ENCODE peak calls at places on chromosomes 16 and 17, in four cellular contexts. One of them, this sample, is unnamed.

GRCh38 chr17:35152741-35153140 is 5.1 kb downstream of the UNC45B start:
- DNase-seq in right lobe of liver: no peak
- DNase-seq in neural progenitor cell: no peak
- DNase-seq in breast epithelium: no peak
- DNase-seq in this sample: no peak

GRCh38 chr16:75288181-75288580 is 36.8 kb upstream of the BCAR1 start:
- DNase-seq in right lobe of liver: no peak
- DNase-seq in neural progenitor cell: no peak
- DNase-seq in breast epithelium: no peak
- DNase-seq in this sample: no peak

GRCh38 chr17:17044846-17045561 is 2.7 kb downstream of the MPRIP start:
- DNase-seq in right lobe of liver: no peak
- DNase-seq in neural progenitor cell: no peak
- DNase-seq in breast epithelium: no peak
- DNase-seq in this sample: no peak

GRCh38 chr17:36117505-36118382 is 14.1 kb downstream of the CCL4 start:
- DNase-seq in right lobe of liver: no peak
- DNase-seq in neural progenitor cell: peak; percentile 21
- DNase-seq in breast epithelium: no peak
- DNase-seq in this sample: no peak

GRCh38 chr17:3982541-3983017 is 18.3 kb upstream of the ATP2A3 start:
- DNase-seq in right lobe of liver: peak; percentile 13
- DNase-seq in neural progenitor cell: no peak
- DNase-seq in breast epithelium: no peak
- DNase-seq in this sample: no peak

GRCh38 chr17:78826426-78826825 is 14.2 kb downstream of the USP36 start:
- DNase-seq in right lobe of liver: no peak
- DNase-seq in neural progenitor cell: no peak
- DNase-seq in breast epithelium: no peak
- DNase-seq in this sample: no peak

GRCh38 chr17:37138726-37139125 is 190.0 kb downstream of the AATF start:
- DNase-seq in right lobe of liver: no peak
- DNase-seq in neural progenitor cell: no peak
- DNase-seq in breast epithelium: no peak
- DNase-seq in this sample: no peak

GRCh38 chr17:4397840-4398239 is 31.4 kb upstream of the UBE2G1 start:
- DNase-seq in right lobe of liver: no peak
- DNase-seq in neural progenitor cell: no peak
- DNase-seq in breast epithelium: no peak
- DNase-seq in this sample: no peak

GRCh38 chr16:71555230-71555891 is 21.5 kb downstream of the TAT start:
- DNase-seq in right lobe of liver: no peak
- DNase-seq in neural progenitor cell: no peak
- DNase-seq in breast epithelium: no peak
- DNase-seq in this sample: no peak

GRCh38 chr16:75222271-75222783 is 3.5 kb downstream of the CTRB1 start:
- DNase-seq in right lobe of liver: no peak
- DNase-seq in neural progenitor cell: no peak
- DNase-seq in breast epithelium: no peak
- DNase-seq in this sample: no peak

GRCh38 chr16:89782489-89782888 is 34.0 kb downstream of the FANCA start:
- DNase-seq in right lobe of liver: no peak
- DNase-seq in neural progenitor cell: no peak
- DNase-seq in breast epithelium: no peak
- DNase-seq in this sample: no peak

GRCh38 chr17:27218719-27219488 is 75.0 kb upstream of the WSB1 start:
- DNase-seq in right lobe of liver: no peak
- DNase-seq in neural progenitor cell: no peak
- DNase-seq in breast epithelium: no peak
- DNase-seq in this sample: no peak

GRCh38 chr16:77850637-77851330 is 62.4 kb downstream of the VAT1L start:
- DNase-seq in right lobe of liver: no peak
- DNase-seq in neural progenitor cell: no peak
- DNase-seq in breast epithelium: no peak
- DNase-seq in this sample: no peak

GRCh38 chr16:79380990-79381389 is 219.5 kb downstream of the MAF start:
- DNase-seq in right lobe of liver: no peak
- DNase-seq in neural progenitor cell: no peak
- DNase-seq in breast epithelium: no peak
- DNase-seq in this sample: no peak

GRCh38 chr16:69188716-69189115 is 1.8 kb downstream of the SNTB2 start:
- DNase-seq in right lobe of liver: no peak
- DNase-seq in neural progenitor cell: peak; percentile 22
- DNase-seq in breast epithelium: no peak
- DNase-seq in this sample: no peak

GRCh38 chr17:38869647-38870258 is at the start of gene LASP1:
- DNase-seq in right lobe of liver: peak; percentile 92
- DNase-seq in neural progenitor cell: peak; percentile 94
- DNase-seq in breast epithelium: peak; percentile 81
- DNase-seq in this sample: no peak

GRCh38 chr17:38868968-38869646 is 751 bp upstream of the LASP1 start:
- DNase-seq in right lobe of liver: peak; percentile 87
- DNase-seq in neural progenitor cell: peak; percentile 91
- DNase-seq in breast epithelium: peak; percentile 94
- DNase-seq in this sample: no peak

GRCh38 chr17:38868095-38868967 is 1.5 kb upstream of the LASP1 start:
- DNase-seq in right lobe of liver: peak; percentile 22
- DNase-seq in neural progenitor cell: peak; percentile 65
- DNase-seq in breast epithelium: no peak
- DNase-seq in this sample: no peak

GRCh38 chr17:38864636-38865398 is 5.0 kb upstream of the LASP1 start:
- DNase-seq in right lobe of liver: no peak
- DNase-seq in neural progenitor cell: peak; percentile 53
- DNase-seq in breast epithelium: no peak
- DNase-seq in this sample: no peak

DNA sequence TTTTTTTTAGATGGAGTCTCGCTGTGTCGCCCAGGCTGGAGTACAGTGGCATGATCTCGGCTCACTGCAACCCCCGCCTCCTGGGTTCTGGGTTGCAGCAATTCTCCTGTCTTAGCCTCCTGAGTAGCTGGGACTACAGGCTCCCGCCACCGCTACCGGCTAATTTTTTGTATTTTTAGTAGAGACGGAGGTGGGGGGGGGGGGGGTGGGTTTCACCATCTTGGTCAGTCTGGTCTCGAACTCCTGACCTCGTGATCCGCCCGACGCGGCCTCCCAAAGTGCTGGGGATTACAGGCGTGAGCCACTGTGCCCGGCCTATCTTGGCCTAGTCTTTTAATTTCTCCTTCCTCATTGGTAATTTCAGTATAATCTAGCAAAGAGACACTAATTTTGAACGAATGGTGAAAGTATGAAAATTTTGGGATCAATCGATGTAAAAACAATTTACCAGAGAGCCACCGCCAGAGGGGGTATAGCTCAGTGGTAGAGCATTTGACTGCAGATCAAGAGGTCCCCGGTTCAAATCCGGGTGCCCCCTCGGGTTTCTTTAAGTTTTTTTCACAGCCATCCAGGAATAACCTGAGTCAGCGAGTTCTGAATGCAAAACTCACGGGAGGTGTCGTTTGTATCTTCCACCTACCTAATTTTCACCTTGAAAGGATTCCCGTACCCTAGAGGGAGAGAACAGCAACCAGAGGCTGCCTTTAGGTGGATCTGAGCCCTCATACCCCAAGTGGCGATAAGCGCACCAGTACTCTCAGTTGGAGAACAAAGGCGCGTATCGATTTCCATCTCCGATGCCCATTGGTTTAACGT is 2.5 kb upstream of the LASP1 start:
- DNase-seq in right lobe of liver: peak; percentile 9
- DNase-seq in neural progenitor cell: peak; percentile 83
- DNase-seq in breast epithelium: no peak
- DNase-seq in this sample: no peak
- H3K4me3 ChIP-seq in right lobe of liver: no peak overlapping the region
- H3K4me3 ChIP-seq in neural progenitor cell: peak overlapping the region; percentile 93
- H3K4me3 ChIP-seq in breast epithelium: peak overlapping the region; percentile 80
- H3K4me3 ChIP-seq in this sample: peak overlapping the region; percentile 1

DNA sequence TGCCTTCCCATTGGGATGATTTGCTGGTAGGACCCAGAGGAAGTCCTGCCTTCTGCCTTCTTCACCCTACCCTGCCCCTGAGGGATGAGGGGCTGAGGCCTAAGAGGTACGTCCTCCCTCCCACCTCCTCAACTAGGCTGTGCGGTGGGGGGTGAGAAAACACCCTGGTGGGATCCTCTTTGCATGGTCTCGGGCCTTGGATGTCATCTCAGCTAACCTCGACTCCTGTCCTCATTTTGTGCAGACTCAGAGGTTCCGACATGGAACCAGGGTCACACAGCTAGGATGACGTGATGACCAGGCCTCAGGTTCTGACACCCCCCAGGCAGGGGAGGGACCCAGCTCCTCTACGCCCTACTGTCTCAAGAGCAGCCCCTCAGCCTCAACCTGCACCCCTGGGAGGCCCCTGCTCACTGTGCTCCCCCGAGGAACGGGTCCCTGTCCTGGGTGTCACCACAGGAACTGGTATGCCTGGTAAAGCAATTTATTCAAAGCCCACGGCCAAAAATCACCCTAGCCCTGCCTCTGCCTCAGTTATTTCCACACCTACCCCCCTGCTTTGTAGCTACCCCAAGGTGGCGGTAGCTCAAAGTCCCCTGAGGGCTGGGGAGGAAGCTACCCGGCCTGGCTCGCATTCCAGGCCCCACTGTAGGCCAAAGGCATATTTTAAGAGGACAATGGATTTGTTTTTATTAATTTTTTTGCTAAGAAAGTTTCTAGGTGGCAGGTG is 17.5 kb downstream of the UNC13D start:
- DNase-seq in right lobe of liver: peak; percentile 15
- DNase-seq in neural progenitor cell: no peak
- DNase-seq in breast epithelium: no peak
- DNase-seq in this sample: no peak
- TF ChIP-seq CTCF in right lobe of liver: no peak
- TF ChIP-seq CTCF in neural progenitor cell: no peak
- TF ChIP-seq CTCF in breast epithelium: no peak
- TF ChIP-seq CTCF in this sample: no peak

GRCh38 chr16:989354-989814 is 7.8 kb downstream of the SOX8 start:
- DNase-seq in right lobe of liver: no peak
- DNase-seq in neural progenitor cell: no peak
- DNase-seq in breast epithelium: no peak
- DNase-seq in this sample: no peak
- H3K27me3 ChIP-seq in right lobe of liver: no peaks in the 10 kb centered on the region
- H3K27me3 ChIP-seq in neural progenitor cell: peaks cover 4% of the 10 kb centered on the region
- H3K27me3 ChIP-seq in breast epithelium: peaks cover 2% of the 10 kb centered on the region
- H3K27me3 ChIP-seq in this sample: peaks cover 54% of the 10 kb centered on the region

DNA sequence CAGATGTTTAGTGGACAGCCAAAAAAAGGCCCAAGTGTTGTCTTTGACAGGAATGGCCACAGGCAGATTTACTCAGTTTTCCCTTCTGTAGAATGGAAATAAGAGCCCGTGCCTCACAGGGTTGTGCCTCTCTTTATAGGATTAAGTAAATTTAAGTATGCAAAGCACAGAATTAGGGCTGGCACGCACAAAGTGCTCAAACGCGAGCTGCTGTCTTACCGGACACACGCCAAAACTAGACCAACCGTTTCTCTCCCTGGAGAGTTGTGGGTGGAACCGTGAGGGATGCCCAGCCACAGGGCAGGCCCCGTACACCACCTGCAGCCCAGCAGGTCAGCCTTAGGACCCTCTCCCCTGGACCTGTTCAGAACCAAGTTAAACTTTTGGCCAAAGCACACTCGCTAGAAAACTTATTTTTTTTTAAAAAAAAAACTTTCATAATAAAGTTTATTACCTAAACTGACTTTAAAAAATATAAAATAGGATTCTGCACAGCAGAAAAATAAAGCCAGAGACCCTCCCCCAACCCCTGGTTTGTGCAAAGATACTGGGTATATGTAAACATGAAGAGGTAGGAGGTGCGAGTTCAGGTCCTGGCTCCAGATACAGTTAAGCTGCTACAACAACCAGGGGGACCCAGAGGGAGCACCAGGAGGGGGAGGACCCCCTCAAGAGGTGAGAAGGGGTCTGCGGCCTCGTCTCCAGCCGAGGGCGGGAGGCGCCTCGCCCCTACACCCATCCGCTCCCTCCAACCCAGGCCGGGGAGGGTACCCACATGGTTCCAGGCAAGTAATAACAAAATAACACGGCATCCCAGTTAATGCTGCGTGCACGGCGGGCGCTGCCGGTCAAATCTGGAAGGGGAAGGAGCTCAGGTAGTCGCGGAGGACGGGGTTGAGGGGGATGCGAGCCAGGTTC is 1.8 kb downstream of the SOCS1 start:
- DNase-seq in right lobe of liver: no peak
- DNase-seq in neural progenitor cell: no peak
- DNase-seq in breast epithelium: no peak
- DNase-seq in this sample: no peak
- H3K4me3 ChIP-seq in right lobe of liver: peak overlapping the region; percentile 76
- H3K4me3 ChIP-seq in neural progenitor cell: peak overlapping the region; percentile 53
- H3K4me3 ChIP-seq in breast epithelium: peak overlapping the region; percentile 68
- H3K4me3 ChIP-seq in this sample: peak overlapping the region; percentile 73

GRCh38 chr17:45438931-45439610 is 6.4 kb upstream of the ARHGAP27 start:
- DNase-seq in right lobe of liver: no peak
- DNase-seq in neural progenitor cell: no peak
- DNase-seq in breast epithelium: no peak
- DNase-seq in this sample: no peak
- TF ChIP-seq CTCF in right lobe of liver: no peak
- TF ChIP-seq CTCF in neural progenitor cell: no peak
- TF ChIP-seq CTCF in breast epithelium: no peak
- TF ChIP-seq CTCF in this sample: no peak

DNA sequence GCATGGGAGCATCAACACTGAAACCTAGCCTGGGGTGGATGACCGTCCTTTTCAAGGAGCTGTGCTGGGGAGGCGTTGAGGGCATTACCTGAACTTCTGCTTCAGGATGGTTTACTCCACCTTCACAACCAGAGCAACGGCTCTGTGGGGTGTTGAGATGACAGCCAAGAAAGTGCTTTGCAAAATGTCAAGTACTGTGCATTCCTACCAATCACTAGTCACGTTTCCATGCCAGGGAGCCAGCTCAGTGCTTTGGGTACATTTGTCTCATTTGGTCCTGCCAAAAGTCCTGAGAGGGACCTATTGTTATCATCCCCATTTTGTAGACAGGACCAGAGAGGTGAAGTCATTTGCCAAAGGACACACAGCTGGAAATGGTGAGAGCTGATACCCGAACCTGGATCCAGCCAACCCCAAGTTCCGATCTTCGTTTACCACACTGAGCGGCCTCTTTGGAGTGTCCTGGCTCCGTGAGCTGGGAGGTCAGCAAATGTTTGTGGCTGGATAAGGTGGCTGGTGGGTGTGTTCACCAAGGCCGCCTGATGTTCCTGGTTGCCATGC is 61.6 kb downstream of the IRF8 start:
- DNase-seq in right lobe of liver: no peak
- DNase-seq in neural progenitor cell: no peak
- DNase-seq in breast epithelium: no peak
- DNase-seq in this sample: no peak
- H3K27me3 ChIP-seq in right lobe of liver: no peaks in the 10 kb centered on the region
- H3K27me3 ChIP-seq in neural progenitor cell: no peaks in the 10 kb centered on the region
- H3K27me3 ChIP-seq in breast epithelium: no peaks in the 10 kb centered on the region
- H3K27me3 ChIP-seq in this sample: no peaks in the 10 kb centered on the region

DNA sequence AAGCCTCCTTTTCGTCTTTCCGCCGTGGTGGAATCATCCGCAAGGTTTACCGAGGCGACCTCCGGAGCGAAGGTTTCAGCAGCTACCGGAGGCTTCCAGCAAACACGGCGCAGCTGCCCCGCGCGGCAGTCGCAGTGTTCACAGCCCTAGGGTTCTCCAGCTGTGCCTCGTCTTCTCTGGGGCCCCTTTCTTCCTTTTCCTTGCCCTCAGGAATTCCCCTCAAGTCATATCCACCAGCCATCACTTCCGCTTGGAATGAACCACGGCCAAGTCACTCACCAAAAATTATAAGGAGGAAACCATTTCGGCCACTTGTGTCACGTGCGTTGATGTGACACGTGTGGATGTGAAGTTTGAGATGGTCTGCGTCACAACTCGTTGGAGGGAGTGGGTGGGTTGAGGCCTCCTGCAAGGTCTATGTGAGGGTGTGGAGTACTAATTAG is 636 bp upstream of the ERN1 start:
- DNase-seq in right lobe of liver: peak; percentile 37
- DNase-seq in neural progenitor cell: no peak
- DNase-seq in breast epithelium: no peak
- DNase-seq in this sample: no peak
- H3K4me3 ChIP-seq in right lobe of liver: peak overlapping the region; percentile 36
- H3K4me3 ChIP-seq in neural progenitor cell: peak overlapping the region; percentile 29
- H3K4me3 ChIP-seq in breast epithelium: peak overlapping the region; percentile 87
- H3K4me3 ChIP-seq in this sample: peak overlapping the region; percentile 49

This sample was measured in kidney epithelial cell.